ENCODE peak calls at places on chromosomes 3 and 15, in four cellular contexts. J is HTR-8/SVneo; R is activated naive CD8-positive, alpha-beta T cell treated with anti-CD3 and anti-CD28 coated beads, Interleukin-2, amount 10 ng/mL, durations not matched to agents 7 days and 5 days; C is NCI-H345. Q is an unnamed sample.

GRCh38 chr3:177569823-177570657 is 372.8 kb upstream of the TBL1XR1 start:
- DNase-seq in J (no peak), R (no peak), C (no peak), Q (no peak)

GRCh38 chr3:100875239-100875638 is 118.0 kb downstream of the ABI3BP start:
- DNase-seq in J (peak; percentile 10), R (no peak), C (peak; percentile 35), Q (no peak)

GRCh38 chr3:42148086-42148842 is 57.1 kb downstream of the TRAK1 start:
- DNase-seq in J (no peak), R (no peak), C (no peak), Q (no peak)

GRCh38 chr15:60827492-60827891 is 348.6 kb upstream of the ICE2 start:
- DNase-seq in J (no peak), R (no peak), C (no peak), Q (no peak)

GRCh38 chr15:59360896-59361295 is 11.8 kb downstream of the MYO1E start:
- DNase-seq in J (no peak), R (no peak), C (no peak), Q (no peak)

GRCh38 chr3:62445267-62445666 is 71.9 kb upstream of the FEZF2 start:
- DNase-seq in J (peak; percentile 5), R (no peak), C (no peak), Q (peak; percentile 55)

GRCh38 chr15:70323111-70323851 is 225.6 kb upstream of the TLE3 start:
- DNase-seq in J (no peak), R (no peak), C (no peak), Q (no peak)

GRCh38 chr15:98443483-98443882 is 204.9 kb upstream of the IGF1R start:
- DNase-seq in J (no peak), R (no peak), C (no peak), Q (no peak)

GRCh38 chr15:75073197-75073596 is 49.8 kb downstream of the PPCDC start:
- DNase-seq in J (no peak), R (no peak), C (no peak), Q (no peak)

GRCh38 chr3:87158823-87159222 is 68.3 kb upstream of the CHMP2B start:
- DNase-seq in J (no peak), R (no peak), C (no peak), Q (no peak)

GRCh38 chr3:184737641-184738518 is 26.0 kb upstream of the MAGEF1 start:
- DNase-seq in J (peak; percentile 45), R (peak; percentile 3), C (no peak), Q (peak; percentile 26)

GRCh38 chr3:10366681-10367101 is 45.8 kb upstream of the SEC13 start:
- DNase-seq in J (peak; percentile 83), R (no peak), C (no peak), Q (peak; percentile 77)

GRCh38 chr3:186025161-186025560 is 83.7 kb downstream of the ETV5 start:
- DNase-seq in J (no peak), R (no peak), C (no peak), Q (no peak)

GRCh38 chr3:124685481-124685880 is 44.8 kb upstream of the UMPS start:
- DNase-seq in J (no peak), R (no peak), C (no peak), Q (no peak)

GRCh38 chr15:90617668-90618097 is 88.0 kb downstream of the CRTC3 start:
- DNase-seq in J (no peak), R (no peak), C (peak; percentile 39), Q (no peak)

GRCh38 chr15:76339302-76340197 is 3.0 kb downstream of the ISL2 start:
- DNase-seq in J (no peak), R (peak; percentile 58), C (no peak), Q (no peak)

GRCh38 chr3:142857056-142857455 is 31.8 kb downstream of the PCOLCE2 start:
- DNase-seq in J (peak; percentile 7), R (no peak), C (no peak), Q (peak; percentile 54)

GRCh38 chr15:75732809-75733451 is 20.3 kb upstream of the CSPG4 start:
- DNase-seq in J (peak; percentile 57), R (peak; percentile 66), C (peak; percentile 30), Q (peak; percentile 42)

GRCh38 chr3:77079988-77080585 is 40.2 kb downstream of the ROBO2 start:
- DNase-seq in J (no peak), R (no peak), C (no peak), Q (no peak)

GRCh38 chr3:150146891-150147761 is 176.4 kb upstream of the PFN2 start:
- DNase-seq in J (peak; percentile 67), R (no peak), C (no peak), Q (no peak)

GRCh38 chr3:53091011-53091410 is 39.2 kb downstream of the RFT1 start:
- DNase-seq in J (no peak), R (no peak), C (no peak), Q (no peak)

GRCh38 chr3:45187597-45188210 is 38.4 kb downstream of the TMEM158 start:
- DNase-seq in J (no peak), R (no peak), C (no peak), Q (no peak)

GRCh38 chr3:13673207-13673606 is 124.3 kb downstream of the FBLN2 start:
- DNase-seq in J (no peak), R (no peak), C (no peak), Q (no peak)

GRCh38 chr3:40137586-40138295 is 171.8 kb upstream of the EIF1B start:
- DNase-seq in J (no peak), R (no peak), C (peak; percentile 52), Q (no peak)

GRCh38 chr15:64665179-64665578 is 110.2 kb downstream of the RBPMS2 start:
- DNase-seq in J (no peak), R (no peak), C (no peak), Q (no peak)

GRCh38 chr15:88389120-88389519 is 78.1 kb downstream of the MRPL46 start:
- DNase-seq in J (no peak), R (no peak), C (no peak), Q (no peak)

GRCh38 chr3:53195602-53196574 is 34.9 kb downstream of the PRKCD start:
- DNase-seq in J (peak; percentile 65), R (peak; percentile 79), C (peak; percentile 41), Q (peak; percentile 35)

GRCh38 chr3:414063-414462 is 217.5 kb downstream of the CHL1 start:
- DNase-seq in J (no peak), R (no peak), C (no peak), Q (peak; percentile 37)